ENCODE peak calls at places on chromosomes 2 and 18, in four cellular contexts. One of them, this sample, is unnamed.

GRCh38 chr18:59919026-59919425 is 19.2 kb downstream of the PMAIP1 start:
- DNase-seq in esophagus squamous epithelium: no peak
- DNase-seq in astrocyte: no peak
- DNase-seq in neural crest cell: no peak
- DNase-seq in this sample: no peak

GRCh38 chr2:176852667-176853066 is 359.9 kb upstream of the HNRNPA3 start:
- DNase-seq in esophagus squamous epithelium: no peak
- DNase-seq in astrocyte: no peak
- DNase-seq in neural crest cell: no peak
- DNase-seq in this sample: no peak

GRCh38 chr2:237165405-237166276 is 80.0 kb downstream of the COPS8 start:
- DNase-seq in neural crest cell: no peak
- DNase-seq in esophagus squamous epithelium: no peak
- DNase-seq in astrocyte: no peak
- DNase-seq in this sample: no peak

GRCh38 chr18:23703057-23703986 is 14.1 kb downstream of the LAMA3 start:
- DNase-seq in astrocyte: peak
- DNase-seq in esophagus squamous epithelium: no peak
- DNase-seq in neural crest cell: no peak
- DNase-seq in this sample: no peak

GRCh38 chr2:125745514-125745913 is 910.4 kb upstream of the GYPC start:
- DNase-seq in neural crest cell: peak
- DNase-seq in astrocyte: no peak
- DNase-seq in esophagus squamous epithelium: no peak
- DNase-seq in this sample: no peak

GRCh38 chr2:115384399-115384798 is 942.0 kb downstream of the DPP10 start:
- DNase-seq in astrocyte: no peak
- DNase-seq in neural crest cell: no peak
- DNase-seq in esophagus squamous epithelium: no peak
- DNase-seq in this sample: no peak

GRCh38 chr2:59684101-59684770 is 869.2 kb downstream of the BCL11A start:
- DNase-seq in esophagus squamous epithelium: no peak
- DNase-seq in neural crest cell: no peak
- DNase-seq in astrocyte: no peak
- DNase-seq in this sample: no peak

GRCh38 chr2:57550912-57551311 is 495.7 kb upstream of the VRK2 start:
- DNase-seq in esophagus squamous epithelium: no peak
- DNase-seq in astrocyte: no peak
- DNase-seq in neural crest cell: no peak
- DNase-seq in this sample: no peak

GRCh38 chr2:150165988-150166965 is 321.2 kb downstream of the RND3 start:
- DNase-seq in astrocyte: peak
- DNase-seq in esophagus squamous epithelium: no peak
- DNase-seq in neural crest cell: no peak
- DNase-seq in this sample: no peak

GRCh38 chr18:44826418-44827259 is 146.0 kb downstream of the SETBP1 start:
- DNase-seq in esophagus squamous epithelium: no peak
- DNase-seq in astrocyte: peak
- DNase-seq in neural crest cell: no peak
- DNase-seq in this sample: peak

GRCh38 chr2:85920810-85921545 is 32.2 kb upstream of the ST3GAL5 start:
- DNase-seq in neural crest cell: no peak
- DNase-seq in esophagus squamous epithelium: no peak
- DNase-seq in astrocyte: peak
- DNase-seq in this sample: no peak

GRCh38 chr18:26655010-26655613 is 106.8 kb upstream of the KCTD1 start:
- DNase-seq in neural crest cell: peak
- DNase-seq in esophagus squamous epithelium: no peak
- DNase-seq in astrocyte: peak
- DNase-seq in this sample: no peak

GRCh38 chr2:150062416-150062815 is 425.1 kb downstream of the RND3 start:
- DNase-seq in esophagus squamous epithelium: no peak
- DNase-seq in astrocyte: no peak
- DNase-seq in neural crest cell: no peak
- DNase-seq in this sample: no peak

GRCh38 chr18:51211552-51211951 is 14.1 kb upstream of the MEX3C start:
- DNase-seq in astrocyte: peak
- DNase-seq in neural crest cell: no peak
- DNase-seq in esophagus squamous epithelium: peak
- DNase-seq in this sample: no peak
- TF ChIP-seq CTCF in astrocyte: no peak
- TF ChIP-seq CTCF in neural crest cell: no peak
- TF ChIP-seq CTCF in esophagus squamous epithelium: no peak
- TF ChIP-seq CTCF in this sample: no peak

DNA sequence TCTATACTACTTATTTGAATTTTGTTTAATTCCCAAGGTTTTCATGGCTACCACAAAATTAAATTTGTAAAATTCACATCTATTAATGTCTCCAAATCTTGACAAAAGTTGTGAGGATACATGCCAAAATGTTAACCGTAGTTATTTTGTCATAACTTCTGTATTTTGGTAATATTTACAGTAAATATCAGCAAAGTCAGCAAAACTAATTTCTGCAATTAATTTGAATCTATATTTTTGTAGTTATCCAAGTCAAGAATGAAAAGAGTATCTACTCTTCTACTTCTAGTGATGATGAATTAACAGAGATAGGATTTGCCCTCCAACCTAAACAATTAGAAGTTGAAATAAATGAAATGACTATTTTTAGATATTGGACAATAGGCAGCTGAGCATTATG is 238.9 kb downstream of the CYP26B1 start:
- DNase-seq in esophagus squamous epithelium: no peak
- DNase-seq in astrocyte: no peak
- DNase-seq in neural crest cell: no peak
- DNase-seq in this sample: no peak
- TF ChIP-seq CTCF in esophagus squamous epithelium: no peak
- TF ChIP-seq CTCF in astrocyte: no peak
- TF ChIP-seq CTCF in neural crest cell: no peak
- TF ChIP-seq CTCF in this sample: no peak

DNA sequence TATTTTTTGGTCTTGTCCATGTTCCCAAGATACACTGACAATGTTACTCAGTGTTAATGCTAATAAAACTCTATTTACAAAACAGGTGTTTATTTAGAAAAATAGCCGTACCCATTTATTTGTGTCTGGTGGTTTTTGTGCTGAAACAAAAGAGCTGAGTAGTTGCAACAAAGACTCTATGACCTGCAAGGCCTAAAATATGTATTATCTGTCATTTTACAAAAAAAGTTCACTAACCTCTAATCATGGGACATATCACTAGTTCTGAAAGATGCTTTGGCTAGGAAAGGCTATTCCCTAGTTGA is 59.2 kb upstream of the SLC25A52 start:
- DNase-seq in astrocyte: no peak
- DNase-seq in esophagus squamous epithelium: no peak
- DNase-seq in neural crest cell: no peak
- DNase-seq in this sample: no peak
- TF ChIP-seq CTCF in astrocyte: no peak
- TF ChIP-seq CTCF in esophagus squamous epithelium: no peak
- TF ChIP-seq CTCF in neural crest cell: peak
- TF ChIP-seq CTCF in this sample: no peak

GRCh38 chr18:70256184-70256583 is 32.7 kb upstream of the SOCS6 start:
- DNase-seq in neural crest cell: no peak
- DNase-seq in astrocyte: no peak
- DNase-seq in esophagus squamous epithelium: no peak
- DNase-seq in this sample: no peak
- TF ChIP-seq CTCF in neural crest cell: no peak
- TF ChIP-seq CTCF in astrocyte: no peak
- TF ChIP-seq CTCF in esophagus squamous epithelium: no peak
- TF ChIP-seq CTCF in this sample: no peak

DNA sequence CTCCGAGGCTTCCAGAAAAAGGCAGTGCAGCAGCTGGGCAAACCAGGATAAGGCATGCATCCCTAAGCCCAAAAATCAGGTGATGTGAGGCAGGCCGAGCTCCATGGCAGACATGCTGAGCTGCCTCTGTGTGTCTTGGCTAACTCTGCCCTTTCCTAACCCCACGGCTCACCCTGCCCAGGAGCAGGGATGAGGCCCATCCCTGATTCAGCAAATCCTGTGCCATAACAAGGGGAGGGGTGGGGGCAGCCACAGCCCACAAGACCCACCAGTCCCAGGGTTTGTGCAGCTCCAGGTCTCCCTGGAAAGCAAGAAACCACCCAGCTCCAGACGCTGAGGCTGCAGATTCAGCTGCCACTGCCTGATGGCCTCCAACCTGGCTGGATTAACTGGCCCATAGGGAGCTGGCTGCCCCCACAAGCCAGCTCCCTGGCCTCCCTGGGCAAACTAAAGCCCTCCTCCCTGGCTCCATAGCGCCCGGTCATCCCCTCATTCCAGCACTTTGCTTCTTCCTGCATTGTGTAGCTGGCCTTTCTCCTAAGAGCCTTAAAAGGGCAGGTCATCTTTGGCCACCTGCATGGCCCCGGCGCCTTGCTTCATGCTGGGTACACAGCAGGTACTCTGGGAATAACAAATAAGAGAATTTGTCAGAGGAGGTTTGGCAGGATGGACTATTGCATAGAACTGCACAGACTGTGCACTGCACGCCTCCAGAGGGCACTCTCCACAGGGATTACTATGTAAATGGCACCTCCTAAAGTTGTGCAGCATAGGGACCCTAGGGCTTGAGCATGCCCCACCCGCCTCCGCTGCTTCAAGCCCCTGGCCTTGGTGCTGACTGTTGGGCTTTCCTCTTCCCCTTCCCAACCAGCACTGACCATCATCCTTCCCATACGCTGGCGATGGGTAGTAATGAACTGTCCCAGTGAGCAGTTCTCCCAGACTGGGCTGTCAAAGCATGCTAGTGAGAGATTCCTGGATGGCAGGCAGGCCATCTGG is 10.7 kb downstream of the STEAP3 start:
- DNase-seq in astrocyte: no peak
- DNase-seq in neural crest cell: peak
- DNase-seq in esophagus squamous epithelium: no peak
- DNase-seq in this sample: no peak
- TF ChIP-seq CTCF in astrocyte: peak
- TF ChIP-seq CTCF in neural crest cell: peak
- TF ChIP-seq CTCF in esophagus squamous epithelium: peak
- TF ChIP-seq CTCF in this sample: no peak

GRCh38 chr2:24824966-24825882 is 32.0 kb downstream of the CENPO start:
- DNase-seq in neural crest cell: no peak
- DNase-seq in esophagus squamous epithelium: no peak
- DNase-seq in astrocyte: no peak
- DNase-seq in this sample: no peak
- TF ChIP-seq CTCF in neural crest cell: peak
- TF ChIP-seq CTCF in esophagus squamous epithelium: peak
- TF ChIP-seq CTCF in astrocyte: peak
- TF ChIP-seq CTCF in this sample: no peak

GRCh38 chr2:148509703-148510036 is 134.9 kb upstream of the EPC2 start:
- DNase-seq in esophagus squamous epithelium: no peak
- DNase-seq in astrocyte: no peak
- DNase-seq in neural crest cell: no peak
- DNase-seq in this sample: no peak
- TF ChIP-seq CTCF in esophagus squamous epithelium: no peak
- TF ChIP-seq CTCF in astrocyte: no peak
- TF ChIP-seq CTCF in neural crest cell: no peak
- TF ChIP-seq CTCF in this sample: no peak

GRCh38 chr2:234566622-234567021 is 69.7 kb upstream of the ARL4C start:
- DNase-seq in esophagus squamous epithelium: no peak
- DNase-seq in neural crest cell: no peak
- DNase-seq in astrocyte: no peak
- DNase-seq in this sample: no peak

GRCh38 chr2:234559609-234560008 is 62.7 kb upstream of the ARL4C start:
- DNase-seq in neural crest cell: no peak
- DNase-seq in esophagus squamous epithelium: no peak
- DNase-seq in astrocyte: no peak
- DNase-seq in this sample: no peak

GRCh38 chr2:234565201-234565600 is 68.3 kb upstream of the ARL4C start:
- DNase-seq in esophagus squamous epithelium: no peak
- DNase-seq in astrocyte: peak
- DNase-seq in neural crest cell: no peak
- DNase-seq in this sample: no peak

GRCh38 chr2:234565842-234566619 is 69.2 kb upstream of the ARL4C start:
- DNase-seq in neural crest cell: no peak
- DNase-seq in astrocyte: no peak
- DNase-seq in esophagus squamous epithelium: no peak
- DNase-seq in this sample: no peak

DNA sequence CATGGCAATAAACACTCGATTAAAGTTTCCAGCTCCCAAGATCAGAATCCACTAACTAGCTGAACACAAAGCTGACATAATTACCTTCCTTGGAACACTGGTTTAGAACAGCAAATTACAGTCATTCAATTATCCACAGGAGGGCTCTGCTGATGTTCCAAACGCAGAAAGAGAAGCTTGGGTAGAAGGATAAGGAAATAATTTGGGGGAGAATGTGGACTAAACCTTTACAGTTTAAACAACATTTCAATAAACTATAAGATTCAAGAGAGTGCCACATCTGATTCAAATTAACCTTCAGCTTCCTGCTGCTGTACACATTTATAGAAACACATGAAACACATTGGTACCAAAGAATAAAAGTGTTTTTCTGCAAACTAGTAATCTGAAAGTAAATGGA is 67.8 kb upstream of the ARL4C start:
- DNase-seq in esophagus squamous epithelium: no peak
- DNase-seq in neural crest cell: no peak
- DNase-seq in astrocyte: no peak
- DNase-seq in this sample: no peak
- TF ChIP-seq CTCF in esophagus squamous epithelium: no peak
- TF ChIP-seq CTCF in neural crest cell: no peak
- TF ChIP-seq CTCF in astrocyte: peak
- TF ChIP-seq CTCF in this sample: no peak

GRCh38 chr2:73291093-73291460 is 2.3 kb downstream of the EGR4 start:
- DNase-seq in neural crest cell: peak
- DNase-seq in esophagus squamous epithelium: no peak
- DNase-seq in astrocyte: peak
- DNase-seq in this sample: no peak

GRCh38 chr2:73291461-73292315 is 1.7 kb downstream of the EGR4 start:
- DNase-seq in astrocyte: no peak
- DNase-seq in neural crest cell: no peak
- DNase-seq in esophagus squamous epithelium: no peak
- DNase-seq in this sample: no peak

GRCh38 chr2:73289304-73289703 is 4.0 kb downstream of the EGR4 start:
- DNase-seq in neural crest cell: no peak
- DNase-seq in esophagus squamous epithelium: no peak
- DNase-seq in astrocyte: no peak
- DNase-seq in this sample: no peak

GRCh38 chr2:73292316-73292905 is 937 bp downstream of the EGR4 start:
- DNase-seq in astrocyte: no peak
- DNase-seq in neural crest cell: no peak
- DNase-seq in esophagus squamous epithelium: no peak
- DNase-seq in this sample: no peak

GRCh38 chr2:73290049-73290839 is 3.1 kb downstream of the EGR4 start:
- DNase-seq in astrocyte: peak
- DNase-seq in neural crest cell: no peak
- DNase-seq in esophagus squamous epithelium: no peak
- DNase-seq in this sample: no peak
- TF ChIP-seq CTCF in astrocyte: peak
- TF ChIP-seq CTCF in neural crest cell: peak
- TF ChIP-seq CTCF in esophagus squamous epithelium: peak
- TF ChIP-seq CTCF in this sample: no peak

DNA sequence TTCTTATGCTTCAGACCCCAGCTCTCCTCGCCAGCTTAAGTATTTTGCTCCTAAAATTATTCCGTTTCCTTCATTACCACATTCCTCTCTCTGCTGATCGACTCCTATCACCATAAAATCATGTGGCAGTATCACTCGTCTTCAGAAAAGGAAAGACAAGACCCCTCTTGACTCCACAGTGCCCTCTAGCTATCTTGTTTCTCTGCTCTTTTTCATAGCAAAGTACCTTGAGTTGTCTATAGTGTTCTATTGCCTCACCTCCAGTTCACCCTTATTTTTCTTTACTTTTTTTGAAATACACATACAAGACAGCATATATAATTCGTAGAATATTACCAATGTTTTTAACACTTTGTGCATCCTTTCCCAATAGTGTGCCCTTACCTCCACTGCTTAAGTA is 273.2 kb upstream of the SIX3 start:
- DNase-seq in astrocyte: no peak
- DNase-seq in esophagus squamous epithelium: no peak
- DNase-seq in neural crest cell: no peak
- DNase-seq in this sample: no peak
- TF ChIP-seq CTCF in astrocyte: no peak
- TF ChIP-seq CTCF in esophagus squamous epithelium: no peak
- TF ChIP-seq CTCF in neural crest cell: no peak
- TF ChIP-seq CTCF in this sample: no peak

This sample was measured in omental fat pad.